ENCODE peak calls at places on chromosomes 7 and 10, in four cellular contexts. N is GM12865; E is stimulated activated CD4-positive, alpha-beta T cell treated with anti-CD3 and anti-CD28 coated beads, Interleukin-2, amount 100 ng/mL, for 48 hours; H is NCI-H345. P is an unnamed sample.

GRCh38 chr10:33463011-33463410 is 128.5 kb upstream of the NRP1 start:
- DNase-seq in N (no peak), E (no peak), H (no peak), P (no peak)

GRCh38 chr7:33477719-33478480 is 348.5 kb downstream of the BBS9 start:
- DNase-seq in N (no peak), E (no peak), H (no peak), P (no peak)

GRCh38 chr7:91034459-91035368 is 229.5 kb upstream of the FZD1 start:
- DNase-seq in N (peak), E (peak), H (peak), P (no peak)

GRCh38 chr7:139991267-139991666 is 71.5 kb downstream of the PARP12 start:
- DNase-seq in N (no peak), E (no peak), H (no peak), P (no peak)

GRCh38 chr7:143256932-143257331 is 6.3 kb upstream of the GSTK1 start:
- DNase-seq in N (peak), E (no peak), H (no peak), P (no peak)

GRCh38 chr7:10860516-10860915 is 113.2 kb upstream of the PHF14 start:
- DNase-seq in N (no peak), E (no peak), H (no peak), P (no peak)

GRCh38 chr7:154231732-154232131 is 179.5 kb downstream of the DPP6 start:
- DNase-seq in N (no peak), E (no peak), H (no peak), P (no peak)

GRCh38 chr7:140635345-140635744 is 5.3 kb downstream of the DENND2A start:
- DNase-seq in N (no peak), E (no peak), H (no peak), P (no peak)

GRCh38 chr7:105654095-105654686 is 72.9 kb upstream of the EFCAB10 start:
- DNase-seq in N (no peak), E (no peak), H (no peak), P (no peak)

GRCh38 chr7:51630933-51631332 is 314.3 kb upstream of the COBL start:
- DNase-seq in N (no peak), E (no peak), H (no peak), P (no peak)

GRCh38 chr7:149690688-149691446 is 82.5 kb downstream of the ZNF467 start:
- DNase-seq in N (peak), E (no peak), H (peak), P (no peak)